ENCODE peak calls at places on chromosomes 7 and 10, in seven cellular contexts. U is mesenchymal stem cell; K is heart left ventricle; W is naive thymus-derived CD4-positive, alpha-beta T cell; F is NT2/D1; R is fibroblast of lung; S is left ventricle myocardium inferior. Q is an unnamed sample. For H3K4me1, the result is how much of the 10 kb centered on the place peaks cover.

GRCh38 chr7:33850768-33851167 is 54.6 kb upstream of the BMPER start:
- DNase-seq in U (no peak), K (no peak), W (no peak), F (no peak), R (no peak), S (no peak), Q (no peak)

GRCh38 chr7:144102041-144102440 is 7.3 kb upstream of the OR2A2 start:
- DNase-seq in U (no peak), K (no peak), W (no peak), F (no peak), R (no peak), S (no peak), Q (no peak)

GRCh38 chr10:98266647-98267046 is 1.3 kb downstream of the LOXL4 start:
- DNase-seq in U (no peak), K (no peak), W (no peak), F (no peak), R (no peak), S (no peak), Q (no peak)

GRCh38 chr10:103714232-103714891 is 141.0 kb downstream of the SH3PXD2A start:
- DNase-seq in U (no peak), K (no peak), W (no peak), F (no peak), R (no peak), S (no peak), Q (no peak)

GRCh38 chr10:3887885-3888476 is 103.0 kb upstream of the KLF6 start:
- DNase-seq in U (peak), K (peak), W (no peak), F (peak), R (peak), S (no peak), Q (peak)

GRCh38 chr7:143391462-143392404 is 10.6 kb downstream of the ZYX start:
- DNase-seq in U (peak), K (peak), W (no peak), F (no peak), R (peak), S (peak), Q (peak)

GRCh38 chr7:38368191-38368605 is 94.8 kb upstream of the TARP start:
- DNase-seq in U (peak), K (peak), W (peak), F (peak), R (peak), S (peak), Q (peak)

GRCh38 chr7:152663101-152663740 is 12.7 kb downstream of the XRCC2 start:
- DNase-seq in U (no peak), K (no peak), W (no peak), F (no peak), R (no peak), S (no peak), Q (no peak)

GRCh38 chr10:70052462-70053211 is at the start of gene MACROH2A2:
- DNase-seq in U (peak), K (peak), W (no peak), F (peak), R (peak), S (peak), Q (peak)

GRCh38 chr10:126242352-126243260 is 145.7 kb downstream of the ADAM12 start:
- DNase-seq in U (peak), K (peak), W (no peak), F (no peak), R (peak), S (peak), Q (no peak)

GRCh38 chr7:127702253-127702652 is 50.3 kb downstream of the SND1 start:
- DNase-seq in U (no peak), K (no peak), W (no peak), F (no peak), R (no peak), S (no peak), Q (no peak)

GRCh38 chr10:133187906-133188681 is 28.1 kb downstream of the KNDC1 start:
- DNase-seq in U (no peak), K (peak), W (no peak), F (no peak), R (no peak), S (no peak), Q (peak)

GRCh38 chr7:17844022-17844421 is 96.3 kb downstream of the SNX13 start:
- DNase-seq in U (no peak), K (no peak), W (no peak), F (no peak), R (no peak), S (no peak), Q (no peak)

GRCh38 chr10:93299606-93300353 is 182.4 kb downstream of the MYOF start:
- DNase-seq in U (no peak), K (no peak), W (no peak), F (no peak), R (peak), S (no peak), Q (no peak)

GRCh38 chr7:47504546-47505316 is 77.2 kb downstream of the TNS3 start:
- DNase-seq in U (no peak), K (no peak), W (no peak), F (no peak), R (no peak), S (no peak), Q (no peak)

GRCh38 chr7:6430271-6430940 is 17.3 kb downstream of the DAGLB start:
- DNase-seq in U (peak), K (no peak), W (no peak), F (no peak), R (peak), S (no peak), Q (no peak)

GRCh38 chr7:128859232-128860157 is 3.2 kb upstream of the ATP6V1F start:
- DNase-seq in U (no peak), K (no peak), W (no peak), F (no peak), R (no peak), S (peak), Q (no peak)

GRCh38 chr10:61639952-61640351 is 22.8 kb upstream of the CABCOCO1 start:
- DNase-seq in U (no peak), K (no peak), W (no peak), F (no peak), R (no peak), S (no peak), Q (no peak)

GRCh38 chr7:98211221-98211675 is at the start of gene BHLHA15:
- DNase-seq in U (no peak), K (no peak), W (no peak), F (no peak), R (no peak), S (no peak), Q (peak)

GRCh38 chr7:74175270-74175803 is 1.2 kb downstream of the EIF4H start:
- DNase-seq in U (peak), K (no peak), W (no peak), F (no peak), R (no peak), S (no peak), Q (no peak)

GRCh38 chr7:74173491-74173865 is 678 bp upstream of the EIF4H start:
- DNase-seq in U (no peak), K (no peak), W (no peak), F (no peak), R (no peak), S (no peak), Q (no peak)

GRCh38 chr7:74173074-74173473 is 1.1 kb upstream of the EIF4H start:
- DNase-seq in U (no peak), K (no peak), W (no peak), F (no peak), R (no peak), S (no peak), Q (no peak)

GRCh38 chr7:74173866-74174605 is at the start of gene EIF4H:
- DNase-seq in U (peak), K (peak), W (peak), F (peak), R (peak), S (peak), Q (peak)

GRCh38 chr7:74174606-74175082 is 488 bp downstream of the EIF4H start:
- DNase-seq in U (peak), K (peak), W (no peak), F (no peak), R (peak), S (peak), Q (no peak)
- H3K4me1 ChIP-seq in U (under half), K (under half), W (under half), F (under half), R (under half), S (half or more), Q (half or more)

DNA sequence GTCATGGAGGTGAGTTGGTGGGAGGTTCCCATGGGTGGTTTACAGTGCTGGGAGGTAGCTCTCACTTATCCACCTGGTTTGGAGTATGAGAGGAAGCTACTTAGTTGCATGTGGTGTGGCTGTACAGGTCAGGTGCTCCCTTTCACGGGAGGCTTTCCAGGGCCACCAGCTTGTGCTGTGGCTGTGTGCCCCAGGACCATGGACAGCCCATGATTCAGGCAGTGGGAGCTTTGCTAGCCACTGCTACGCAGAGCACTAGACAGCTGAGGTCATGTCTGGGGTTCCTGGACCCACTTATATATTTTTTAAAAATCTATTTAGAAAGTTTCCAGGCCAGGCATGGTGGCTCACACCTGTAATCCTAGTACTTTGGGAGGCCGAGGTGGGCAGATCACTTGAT is 42.5 kb upstream of the KCNMA1 start:
- DNase-seq in U (no peak), K (no peak), W (no peak), F (no peak), R (no peak), S (no peak), Q (no peak)
- H3K4me1 ChIP-seq in U (under half), K (under half), W (under half), F (under half), R (under half), S (under half), Q (under half)

GRCh38 chr7:114151777-114152176 is 233.0 kb upstream of the PPP1R3A start:
- DNase-seq in U (no peak), K (no peak), W (no peak), F (no peak), R (no peak), S (no peak), Q (no peak)

GRCh38 chr7:114155106-114155765 is 236.4 kb upstream of the PPP1R3A start:
- DNase-seq in U (no peak), K (no peak), W (no peak), F (no peak), R (no peak), S (no peak), Q (no peak)

GRCh38 chr7:114152314-114152938 is 233.6 kb upstream of the PPP1R3A start:
- DNase-seq in U (no peak), K (no peak), W (no peak), F (no peak), R (no peak), S (no peak), Q (no peak)

GRCh38 chr7:114155766-114156110 is 236.9 kb upstream of the PPP1R3A start:
- DNase-seq in U (no peak), K (no peak), W (no peak), F (no peak), R (no peak), S (no peak), Q (no peak)

DNA sequence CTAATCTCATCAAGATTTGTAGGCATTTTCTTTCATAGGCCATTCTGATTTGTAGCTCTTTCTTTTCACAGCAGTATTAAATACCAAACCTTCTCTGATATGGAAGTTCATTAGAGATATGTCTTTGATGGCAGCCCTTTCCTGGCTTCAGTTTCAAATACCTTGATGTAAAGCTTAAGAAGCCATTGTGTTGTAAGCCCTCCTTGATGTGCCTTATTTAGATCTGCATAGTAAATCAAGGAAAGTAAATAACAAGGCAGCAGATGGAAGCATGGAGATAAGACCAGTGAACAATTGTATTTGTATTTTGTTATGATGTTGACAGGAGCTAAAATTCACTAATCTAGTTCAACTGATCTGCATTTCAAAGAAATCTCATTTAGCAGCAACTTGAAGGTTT is 234.9 kb upstream of the PPP1R3A start:
- DNase-seq in U (no peak), K (no peak), W (no peak), F (no peak), R (no peak), S (no peak), Q (no peak)
- H3K4me1 ChIP-seq in U (under half), K (under half), W (under half), F (under half), R (under half), S (under half), Q (under half)

GRCh38 chr10:44960482-44961230 is 1.1 kb downstream of the RASSF4 start:
- DNase-seq in U (no peak), K (peak), W (no peak), F (no peak), R (no peak), S (no peak), Q (peak)
- H3K4me1 ChIP-seq in U (under half), K (half or more), W (under half), F (under half), R (under half), S (half or more), Q (half or more)

GRCh38 chr10:74871595-74872382 is 45.4 kb downstream of the KAT6B start:
- DNase-seq in U (no peak), K (no peak), W (no peak), F (no peak), R (no peak), S (no peak), Q (no peak)
- H3K4me1 ChIP-seq in U (under half), K (under half), W (under half), F (under half), R (under half), S (under half), Q (under half)

DNA sequence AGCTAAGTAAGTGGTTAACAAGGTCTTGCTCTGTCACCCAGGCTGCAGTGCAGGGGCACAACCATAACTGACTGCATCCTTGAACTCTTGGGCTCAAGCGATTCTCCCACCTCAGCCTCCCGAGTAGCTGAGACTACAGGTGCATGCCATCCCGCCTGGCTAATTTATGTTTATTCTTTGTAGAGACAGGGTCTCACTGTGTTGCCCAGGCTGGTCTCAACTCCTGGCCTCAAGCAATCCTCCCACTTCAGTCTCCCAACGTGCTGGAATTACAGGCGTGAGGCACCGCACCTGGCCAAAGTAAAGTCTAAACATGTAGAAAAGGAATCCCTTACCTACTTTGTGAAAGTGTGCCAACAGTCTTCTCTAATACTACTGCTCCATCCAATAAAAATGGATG is 17.9 kb downstream of the PARD3 start:
- DNase-seq in U (no peak), K (no peak), W (no peak), F (no peak), R (no peak), S (no peak), Q (no peak)
- H3K4me1 ChIP-seq in U (under half), K (under half), W (under half), F (under half), R (under half), S (under half), Q (under half)

DNA sequence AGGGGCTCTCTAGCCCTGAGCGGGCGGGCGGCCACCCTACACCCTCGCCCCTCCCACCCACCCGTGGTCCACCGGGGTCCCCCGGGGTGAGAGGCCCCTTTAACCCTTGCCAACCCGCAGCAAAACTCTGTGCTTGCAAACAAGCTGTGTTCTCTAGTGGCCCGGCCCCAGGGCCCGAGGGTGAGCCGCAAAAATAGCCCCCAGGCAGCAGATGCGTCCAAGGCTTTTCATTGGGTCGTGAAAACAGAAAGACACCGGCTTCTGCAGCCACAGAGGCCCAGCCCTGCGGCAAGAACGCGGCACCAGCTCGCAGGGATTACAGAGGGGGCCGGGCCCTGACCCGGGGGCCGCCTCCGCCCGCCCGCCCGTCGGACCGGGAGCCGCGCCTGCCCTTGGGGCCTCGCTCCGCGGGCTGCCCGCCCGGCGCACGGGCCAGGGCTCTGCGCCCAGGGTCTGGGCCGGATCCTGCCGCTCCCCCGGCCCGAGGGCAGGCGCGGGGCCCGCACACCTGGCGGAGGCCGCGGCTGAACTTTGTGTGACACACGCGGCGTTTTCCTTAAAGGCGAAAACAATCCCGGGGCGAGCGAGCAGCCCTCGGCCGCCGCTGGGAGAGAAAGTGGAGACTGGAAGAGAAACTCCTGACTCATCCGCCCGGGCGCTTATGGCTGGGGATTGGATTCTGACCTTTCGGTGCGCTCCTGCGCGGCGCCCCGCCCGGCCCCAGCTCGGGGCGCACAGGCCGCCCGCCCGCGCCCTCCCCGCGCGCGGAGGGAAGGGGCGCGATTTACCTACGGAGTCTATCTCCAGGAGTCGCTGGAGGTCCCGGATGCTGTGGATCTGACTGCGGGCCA is 2.8 kb downstream of the PDGFA start:
- DNase-seq in U (peak), K (peak), W (no peak), F (no peak), R (peak), S (peak), Q (no peak)
- H3K4me1 ChIP-seq in U (half or more), K (under half), W (under half), F (under half), R (under half), S (half or more), Q (half or more)

GRCh38 chr7:130999926-131000325 is 265.9 kb upstream of the KLF14 start:
- DNase-seq in U (no peak), K (no peak), W (no peak), F (no peak), R (no peak), S (no peak), Q (no peak)
- H3K4me1 ChIP-seq in U (under half), K (under half), W (under half), F (under half), R (under half), S (half or more), Q (half or more)

Q was measured in upper lobe of left lung.